ENCODE peak calls at places on chromosome 5, in six cellular contexts. D, J, K, I, A and V are unnamed samples.

GRCh38 chr5:181190711-181191525 is 14.1 kb downstream of the TRIM7 start:
- DNase-seq in D (no peak), J (peak), K (no peak), I (no peak), A (peak), V (no peak)

GRCh38 chr5:139104577-139105271 is 93.4 kb downstream of the SIL1 start:
- DNase-seq in D (peak), J (no peak), K (peak), I (peak), A (peak), V (peak)

GRCh38 chr5:139611703-139612584 is 36.2 kb upstream of the CXXC5 start:
- DNase-seq in D (no peak), J (no peak), K (no peak), I (no peak), A (no peak), V (no peak)

GRCh38 chr5:87132696-87133095 is 135.0 kb upstream of the RASA1 start:
- DNase-seq in D (no peak), J (no peak), K (no peak), I (no peak), A (no peak), V (no peak)

GRCh38 chr5:161342886-161343285 is 203.6 kb downstream of the GABRB2 start:
- DNase-seq in D (no peak), J (no peak), K (no peak), I (no peak), A (no peak), V (no peak)

GRCh38 chr5:17309462-17309861 is 92.0 kb downstream of the BASP1 start:
- DNase-seq in D (no peak), J (no peak), K (no peak), I (no peak), A (no peak), V (no peak)

GRCh38 chr5:81904861-81905260 is 67.0 kb upstream of the ATG10 start:
- DNase-seq in D (no peak), J (no peak), K (no peak), I (no peak), A (no peak), V (no peak)

GRCh38 chr5:56588636-56589485 is 226.5 kb upstream of the MAP3K1 start:
- DNase-seq in D (no peak), J (peak), K (no peak), I (peak), A (peak), V (no peak)

GRCh38 chr5:41636605-41637004 is 126.2 kb upstream of the PLCXD3 start:
- DNase-seq in D (no peak), J (no peak), K (peak), I (no peak), A (no peak), V (no peak)

GRCh38 chr5:108560581-108560980 is 178.7 kb upstream of the FBXL17 start:
- DNase-seq in D (peak), J (no peak), K (peak), I (peak), A (peak), V (peak)

GRCh38 chr5:13932006-13932405 is 12.5 kb downstream of the DNAH5 start:
- DNase-seq in D (no peak), J (no peak), K (no peak), I (no peak), A (no peak), V (no peak)

GRCh38 chr5:17694922-17695321 is 60.7 kb downstream of the TAF11L14 start:
- DNase-seq in D (no peak), J (no peak), K (no peak), I (no peak), A (no peak), V (no peak)

GRCh38 chr5:81989204-81989603 is 17.4 kb downstream of the ATG10 start:
- DNase-seq in D (no peak), J (no peak), K (no peak), I (no peak), A (no peak), V (no peak)

GRCh38 chr5:5295361-5295760 is 127.1 kb upstream of the ICE1 start:
- DNase-seq in D (no peak), J (no peak), K (no peak), I (no peak), A (no peak), V (no peak)

GRCh38 chr5:177291735-177292134 is 11.8 kb downstream of the RAB24 start:
- DNase-seq in D (no peak), J (no peak), K (no peak), I (no peak), A (no peak), V (no peak)

GRCh38 chr5:132209131-132209530 is 18.5 kb downstream of the P4HA2 start:
- DNase-seq in D (no peak), J (no peak), K (peak), I (no peak), A (no peak), V (no peak)

GRCh38 chr5:28400076-28400475 is 1361.7 kb upstream of the CDH9 start:
- DNase-seq in D (no peak), J (no peak), K (no peak), I (no peak), A (no peak), V (no peak)

GRCh38 chr5:130141689-130142320 is 237.5 kb downstream of the CHSY3 start:
- DNase-seq in D (no peak), J (no peak), K (peak), I (no peak), A (peak), V (no peak)

GRCh38 chr5:155872801-155873200 is 454.2 kb upstream of the SGCD start:
- DNase-seq in D (no peak), J (no peak), K (no peak), I (no peak), A (peak), V (no peak)

GRCh38 chr5:179373101-179373934 is 28.1 kb upstream of the ADAMTS2 start:
- DNase-seq in D (no peak), J (peak), K (no peak), I (no peak), A (no peak), V (no peak)

GRCh38 chr5:148012806-148013205 is 51.0 kb upstream of the SPINK5 start:
- DNase-seq in D (no peak), J (no peak), K (no peak), I (no peak), A (no peak), V (no peak)

GRCh38 chr5:132295505-132296411 is 1.6 kb downstream of the SLC22A4 start:
- DNase-seq in D (no peak), J (no peak), K (no peak), I (no peak), A (no peak), V (no peak)

GRCh38 chr5:14270212-14270702 is 127.1 kb downstream of the TRIO start:
- DNase-seq in D (no peak), J (no peak), K (peak), I (peak), A (peak), V (no peak)

GRCh38 chr5:168159425-168159824 is 132.0 kb upstream of the WWC1 start:
- DNase-seq in D (no peak), J (no peak), K (no peak), I (no peak), A (no peak), V (no peak)

GRCh38 chr5:38101897-38102296 is 156.5 kb upstream of the EGFLAM start:
- DNase-seq in D (no peak), J (no peak), K (no peak), I (no peak), A (no peak), V (no peak)

GRCh38 chr5:60810438-60811085 is 33.5 kb downstream of the ELOVL7 start:
- DNase-seq in D (no peak), J (no peak), K (peak), I (no peak), A (no peak), V (no peak)

GRCh38 chr5:157269165-157269671 is 3.3 kb downstream of the CYFIP2 start:
- DNase-seq in D (no peak), J (no peak), K (no peak), I (no peak), A (no peak), V (no peak)

GRCh38 chr5:79858097-79858723 is 132.9 kb downstream of the MTX3 start:
- DNase-seq in D (no peak), J (peak), K (peak), I (peak), A (peak), V (peak)

GRCh38 chr5:138975098-138975847 is 100.1 kb upstream of the LRRTM2 start:
- DNase-seq in D (peak), J (no peak), K (peak), I (peak), A (peak), V (peak)

GRCh38 chr5:166068547-166069335 is 2222.7 kb upstream of the WWC1 start:
- DNase-seq in D (no peak), J (no peak), K (no peak), I (no peak), A (no peak), V (no peak)

GRCh38 chr5:54063817-54064216 is 246.6 kb downstream of the ARL15 start:
- DNase-seq in D (peak), J (no peak), K (peak), I (no peak), A (no peak), V (peak)

GRCh38 chr5:95283761-95284511 is 958 bp downstream of the MCTP1 start:
- DNase-seq in D (no peak), J (peak), K (peak), I (no peak), A (no peak), V (no peak)
- TF ChIP-seq CTCF in D (peak), J (no peak), K (peak), I (peak), A (no peak), V (peak)

GRCh38 chr5:78308689-78309088 is 14.2 kb upstream of the AP3B1 start:
- DNase-seq in D (no peak), J (no peak), K (no peak), I (no peak), A (no peak), V (no peak)
- TF ChIP-seq CTCF in D (no peak), J (no peak), K (no peak), I (no peak), A (no peak), V (no peak)

DNA sequence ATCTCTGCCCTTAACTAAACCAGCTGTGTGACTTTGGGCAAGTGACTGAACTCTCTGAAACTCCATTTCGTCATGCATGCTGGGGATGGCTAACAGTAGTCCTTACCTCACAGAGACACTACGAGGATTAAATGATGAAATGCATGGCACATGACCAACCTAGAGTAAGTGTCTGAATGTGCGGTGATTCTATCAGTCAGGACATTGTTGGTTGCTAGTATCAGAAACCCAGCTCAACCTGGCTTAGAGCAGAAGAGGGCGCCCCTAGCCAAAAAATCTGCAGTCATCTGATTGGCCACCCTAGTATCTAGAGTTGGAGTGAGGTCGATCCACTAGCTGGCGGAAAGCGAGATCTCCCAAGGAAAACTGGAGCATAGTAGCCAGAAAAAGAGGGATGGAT is 25.2 kb downstream of the NEURL1B start:
- DNase-seq in D (no peak), J (no peak), K (no peak), I (no peak), A (no peak), V (no peak)
- TF ChIP-seq CTCF in D (no peak), J (no peak), K (no peak), I (no peak), A (no peak), V (no peak)

DNA sequence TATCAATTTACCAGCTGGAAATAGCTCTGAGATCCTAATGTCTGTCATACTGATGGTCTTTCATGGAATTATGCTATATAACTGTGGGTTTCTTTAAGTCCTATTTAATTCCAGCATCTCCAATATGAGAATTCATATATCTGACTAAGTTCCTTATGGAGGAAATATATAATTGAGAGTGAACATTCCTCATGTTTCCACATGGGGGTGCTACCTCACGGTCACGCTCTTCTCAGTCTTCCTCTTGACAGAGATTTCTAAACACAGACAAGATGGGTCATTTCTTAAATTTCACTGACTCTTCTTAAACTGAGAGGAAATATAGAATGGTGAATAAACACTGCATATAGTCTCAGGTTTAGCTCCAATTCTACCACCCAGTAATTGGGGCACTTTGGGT is 212.1 kb downstream of the SLF1 start:
- DNase-seq in D (no peak), J (no peak), K (no peak), I (no peak), A (no peak), V (no peak)
- TF ChIP-seq CTCF in D (peak), J (no peak), K (peak), I (peak), A (no peak), V (peak)

GRCh38 chr5:95262933-95263660 is 21.8 kb downstream of the MCTP1 start:
- DNase-seq in D (no peak), J (no peak), K (no peak), I (no peak), A (no peak), V (no peak)

DNA sequence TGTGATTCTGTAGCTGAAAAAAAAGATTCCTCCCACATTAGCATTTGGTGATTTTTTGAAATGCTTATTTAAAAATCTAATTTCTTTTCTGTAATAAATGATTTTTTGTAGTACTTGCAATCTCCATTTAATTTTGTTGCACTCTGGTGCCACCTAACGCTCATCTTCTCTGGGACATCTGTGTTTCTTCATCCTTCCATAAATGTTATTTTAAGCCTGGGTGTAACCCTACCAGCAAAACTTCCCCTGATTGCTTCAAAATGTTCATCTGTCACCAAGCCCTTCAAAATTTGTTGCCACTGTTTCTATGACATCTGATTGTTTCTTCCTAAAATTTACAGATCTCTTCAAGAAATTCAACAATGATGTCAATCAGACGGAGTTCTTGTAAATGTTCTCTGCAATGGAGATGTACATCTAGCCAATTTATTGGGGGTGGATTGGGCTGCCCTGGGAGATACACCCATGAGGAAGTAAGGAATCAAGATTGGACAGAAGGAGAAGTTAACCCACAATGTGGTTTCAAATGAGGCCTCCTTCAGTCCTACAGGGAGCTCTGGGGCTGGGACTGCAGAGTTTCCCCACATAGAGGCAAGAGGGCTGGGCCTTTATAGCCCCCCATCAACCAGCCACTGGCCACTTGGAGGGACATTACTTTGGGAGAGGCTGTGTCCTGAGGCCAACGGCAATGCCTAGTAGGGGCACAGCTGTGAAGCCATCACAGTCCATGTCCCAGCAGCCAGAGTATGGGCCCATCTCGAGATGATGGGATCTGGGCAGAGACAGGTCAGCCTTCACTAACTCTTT is 23.3 kb downstream of the MCTP1 start:
- DNase-seq in D (peak), J (no peak), K (peak), I (peak), A (no peak), V (peak)
- TF ChIP-seq CTCF in D (peak), J (peak), K (peak), I (peak), A (no peak), V (peak)

GRCh38 chr5:6675784-6676499 is 37.3 kb upstream of the TENT4A start:
- DNase-seq in D (no peak), J (no peak), K (no peak), I (no peak), A (no peak), V (no peak)
- TF ChIP-seq CTCF in D (no peak), J (no peak), K (no peak), I (no peak), A (no peak), V (no peak)

DNA sequence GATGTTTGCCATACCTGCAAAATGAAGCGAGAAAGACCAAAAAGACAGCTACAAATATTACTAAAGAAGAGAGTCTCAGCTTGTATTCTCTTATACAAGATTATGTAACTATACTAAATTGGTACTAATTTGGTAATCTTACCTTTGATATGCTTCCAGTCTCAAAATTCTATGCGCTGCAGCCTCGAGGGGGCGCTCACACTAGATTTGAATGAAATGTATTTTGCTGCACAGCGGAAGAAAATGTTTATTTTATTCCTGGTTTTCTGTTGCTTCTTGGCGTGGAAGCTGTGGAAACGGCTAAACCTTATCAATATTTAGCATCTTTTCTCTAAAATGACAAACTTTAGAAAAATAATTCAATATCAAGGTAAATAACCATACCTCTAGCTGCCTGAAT is 267.0 kb upstream of the NUDT12 start:
- DNase-seq in D (no peak), J (no peak), K (no peak), I (no peak), A (no peak), V (no peak)
- TF ChIP-seq CTCF in D (peak), J (no peak), K (peak), I (no peak), A (no peak), V (no peak)

GRCh38 chr5:150153957-150154617 is 1.6 kb downstream of the PDGFRB start:
- DNase-seq in D (no peak), J (no peak), K (peak), I (no peak), A (no peak), V (no peak)
- TF ChIP-seq CTCF in D (peak), J (no peak), K (no peak), I (no peak), A (no peak), V (no peak)

GRCh38 chr5:98556707-98557106 is 216.8 kb upstream of the RGMB start:
- DNase-seq in D (no peak), J (no peak), K (peak), I (no peak), A (no peak), V (no peak)
- TF ChIP-seq CTCF in D (no peak), J (no peak), K (no peak), I (no peak), A (no peak), V (no peak)

GRCh38 chr5:33549982-33550567 is 109.3 kb downstream of the TARS1 start:
- DNase-seq in D (no peak), J (no peak), K (no peak), I (no peak), A (no peak), V (no peak)
- TF ChIP-seq CTCF in D (no peak), J (no peak), K (no peak), I (no peak), A (no peak), V (no peak)